ENCODE peak calls at places on chromosomes 16 and 17, in four cellular contexts. P is endodermal cell; S is NCI-H1417; D is stimulated activated CD4-positive, alpha-beta T cell treated with anti-CD3 and anti-CD28 coated beads, Interleukin-2, amount 100 ng/mL, for 24 hours. A is an unnamed sample.

GRCh38 chr17:82228278-82228841 is 482 bp upstream of the SLC16A3 start:
- DNase-seq in P (peak), S (no peak), D (peak), A (no peak)

GRCh38 chr16:51374346-51374745 is 223.3 kb upstream of the SALL1 start:
- DNase-seq in P (no peak), S (no peak), D (no peak), A (no peak)

GRCh38 chr17:50871369-50871768 is 5.2 kb upstream of the TOB1 start:
- DNase-seq in P (no peak), S (no peak), D (no peak), A (no peak)

GRCh38 chr17:48704521-48704920 is 17.8 kb downstream of the PRAC1 start:
- DNase-seq in P (peak), S (peak), D (no peak), A (no peak)

GRCh38 chr16:31273676-31274075 is 13.9 kb downstream of the ITGAM start:
- DNase-seq in P (no peak), S (no peak), D (no peak), A (peak)

GRCh38 chr17:15409721-15410247 is 57.6 kb downstream of the CDRT4 start:
- DNase-seq in P (no peak), S (peak), D (no peak), A (no peak)

GRCh38 chr16:82773018-82773417 is 146.2 kb downstream of the CDH13 start:
- DNase-seq in P (no peak), S (no peak), D (no peak), A (no peak)

GRCh38 chr17:9729034-9729650 is 62.2 kb downstream of the DHRS7C start:
- DNase-seq in P (peak), S (peak), D (no peak), A (no peak)

GRCh38 chr16:30837904-30838303 is 50.9 kb upstream of the ZNF629 start:
- DNase-seq in P (no peak), S (no peak), D (no peak), A (no peak)

GRCh38 chr16:2001456-2002355 is 7.9 kb downstream of the ZNF598 start:
- DNase-seq in P (no peak), S (no peak), D (no peak), A (no peak)

GRCh38 chr17:78958556-78959191 is 21.0 kb downstream of the LGALS3BP start:
- DNase-seq in P (no peak), S (no peak), D (no peak), A (no peak)

A was measured in ureter.